ENCODE peak calls at places on chromosome 4, in seven cellular contexts. One of them, this sample, is unnamed.

GRCh38 chr4:118833192-118833820 is 2.6 kb downstream of the SEC24D start:
- DNase-seq in M059J: no peak
- DNase-seq in stimulated activated CD8-positive, alpha-beta memory T cell treated with anti-CD3 and anti-CD28 coated beads, Interleukin-7, amount 100 ng/mL, for 1 hour: no peak
- DNase-seq in fibroblast of pulmonary artery: no peak
- DNase-seq in naive thymus-derived CD4-positive, alpha-beta T cell: no peak
- DNase-seq in neuronal stem cell: no peak
- DNase-seq in GM13976: no peak
- DNase-seq in this sample: peak

GRCh38 chr4:47716017-47716416 is 121.8 kb downstream of the CORIN start:
- DNase-seq in GM13976: no peak
- DNase-seq in fibroblast of pulmonary artery: no peak
- DNase-seq in naive thymus-derived CD4-positive, alpha-beta T cell: no peak
- DNase-seq in neuronal stem cell: no peak
- DNase-seq in M059J: no peak
- DNase-seq in stimulated activated CD8-positive, alpha-beta memory T cell treated with anti-CD3 and anti-CD28 coated beads, Interleukin-7, amount 100 ng/mL, for 1 hour: no peak
- DNase-seq in this sample: no peak

GRCh38 chr4:7251321-7251720 is 59.0 kb downstream of the SORCS2 start:
- DNase-seq in fibroblast of pulmonary artery: no peak
- DNase-seq in neuronal stem cell: no peak
- DNase-seq in GM13976: no peak
- DNase-seq in naive thymus-derived CD4-positive, alpha-beta T cell: no peak
- DNase-seq in M059J: no peak
- DNase-seq in stimulated activated CD8-positive, alpha-beta memory T cell treated with anti-CD3 and anti-CD28 coated beads, Interleukin-7, amount 100 ng/mL, for 1 hour: no peak
- DNase-seq in this sample: no peak

GRCh38 chr4:1167244-1167949 is 5.0 kb downstream of the SPON2 start:
- DNase-seq in fibroblast of pulmonary artery: peak
- DNase-seq in M059J: no peak
- DNase-seq in stimulated activated CD8-positive, alpha-beta memory T cell treated with anti-CD3 and anti-CD28 coated beads, Interleukin-7, amount 100 ng/mL, for 1 hour: peak
- DNase-seq in GM13976: peak
- DNase-seq in neuronal stem cell: peak
- DNase-seq in naive thymus-derived CD4-positive, alpha-beta T cell: peak
- DNase-seq in this sample: peak

GRCh38 chr4:108193891-108194672 is 25.4 kb upstream of the LEF1 start:
- DNase-seq in stimulated activated CD8-positive, alpha-beta memory T cell treated with anti-CD3 and anti-CD28 coated beads, Interleukin-7, amount 100 ng/mL, for 1 hour: no peak
- DNase-seq in M059J: peak
- DNase-seq in fibroblast of pulmonary artery: no peak
- DNase-seq in neuronal stem cell: no peak
- DNase-seq in GM13976: no peak
- DNase-seq in naive thymus-derived CD4-positive, alpha-beta T cell: no peak
- DNase-seq in this sample: peak

GRCh38 chr4:3307891-3308575 is 15.2 kb downstream of the RGS12 start:
- DNase-seq in GM13976: no peak
- DNase-seq in M059J: no peak
- DNase-seq in fibroblast of pulmonary artery: no peak
- DNase-seq in neuronal stem cell: no peak
- DNase-seq in naive thymus-derived CD4-positive, alpha-beta T cell: no peak
- DNase-seq in stimulated activated CD8-positive, alpha-beta memory T cell treated with anti-CD3 and anti-CD28 coated beads, Interleukin-7, amount 100 ng/mL, for 1 hour: no peak
- DNase-seq in this sample: no peak

GRCh38 chr4:122500852-122501501 is 44.5 kb upstream of the IL2 start:
- DNase-seq in GM13976: no peak
- DNase-seq in neuronal stem cell: no peak
- DNase-seq in stimulated activated CD8-positive, alpha-beta memory T cell treated with anti-CD3 and anti-CD28 coated beads, Interleukin-7, amount 100 ng/mL, for 1 hour: no peak
- DNase-seq in naive thymus-derived CD4-positive, alpha-beta T cell: no peak
- DNase-seq in M059J: peak
- DNase-seq in fibroblast of pulmonary artery: peak
- DNase-seq in this sample: no peak

GRCh38 chr4:4837921-4838601 is 21.4 kb upstream of the MSX1 start:
- DNase-seq in M059J: peak
- DNase-seq in GM13976: no peak
- DNase-seq in fibroblast of pulmonary artery: no peak
- DNase-seq in neuronal stem cell: peak
- DNase-seq in naive thymus-derived CD4-positive, alpha-beta T cell: no peak
- DNase-seq in stimulated activated CD8-positive, alpha-beta memory T cell treated with anti-CD3 and anti-CD28 coated beads, Interleukin-7, amount 100 ng/mL, for 1 hour: no peak
- DNase-seq in this sample: no peak

GRCh38 chr4:121706595-121707021 is 9.8 kb upstream of the ANXA5 start:
- DNase-seq in stimulated activated CD8-positive, alpha-beta memory T cell treated with anti-CD3 and anti-CD28 coated beads, Interleukin-7, amount 100 ng/mL, for 1 hour: no peak
- DNase-seq in M059J: peak
- DNase-seq in GM13976: no peak
- DNase-seq in naive thymus-derived CD4-positive, alpha-beta T cell: no peak
- DNase-seq in fibroblast of pulmonary artery: peak
- DNase-seq in neuronal stem cell: no peak
- DNase-seq in this sample: no peak

GRCh38 chr4:165124488-165124887 is 11.8 kb upstream of the TMEM192 start:
- DNase-seq in neuronal stem cell: no peak
- DNase-seq in M059J: peak
- DNase-seq in fibroblast of pulmonary artery: no peak
- DNase-seq in naive thymus-derived CD4-positive, alpha-beta T cell: no peak
- DNase-seq in GM13976: no peak
- DNase-seq in stimulated activated CD8-positive, alpha-beta memory T cell treated with anti-CD3 and anti-CD28 coated beads, Interleukin-7, amount 100 ng/mL, for 1 hour: no peak
- DNase-seq in this sample: no peak

GRCh38 chr4:6721121-6721520 is 5.1 kb downstream of the BLOC1S4 start:
- DNase-seq in GM13976: peak
- DNase-seq in fibroblast of pulmonary artery: no peak
- DNase-seq in stimulated activated CD8-positive, alpha-beta memory T cell treated with anti-CD3 and anti-CD28 coated beads, Interleukin-7, amount 100 ng/mL, for 1 hour: no peak
- DNase-seq in neuronal stem cell: no peak
- DNase-seq in naive thymus-derived CD4-positive, alpha-beta T cell: no peak
- DNase-seq in M059J: no peak
- DNase-seq in this sample: no peak

GRCh38 chr4:122739174-122739573 is 6.7 kb downstream of the BBS12 start:
- DNase-seq in fibroblast of pulmonary artery: peak
- DNase-seq in stimulated activated CD8-positive, alpha-beta memory T cell treated with anti-CD3 and anti-CD28 coated beads, Interleukin-7, amount 100 ng/mL, for 1 hour: no peak
- DNase-seq in naive thymus-derived CD4-positive, alpha-beta T cell: no peak
- DNase-seq in M059J: peak
- DNase-seq in neuronal stem cell: no peak
- DNase-seq in GM13976: no peak
- DNase-seq in this sample: peak